ENCODE peak calls at places on chromosomes 4 and X, in six cellular contexts. K, A, E, R, S and O are unnamed samples.

GRCh38 chr4:3306465-3306864 is 13.6 kb downstream of the RGS12 start:
- DNase-seq in R (no peak), A (no peak), E (no peak), K (no peak), S (peak), O (no peak)

GRCh38 chr4:182978152-182978827 is 61.1 kb upstream of the DCTD start:
- DNase-seq in E (no peak), R (peak), S (no peak), A (no peak), K (no peak), O (no peak)

GRCh38 chrX:69021095-69021494 is 144.2 kb downstream of the PJA1 start:
- DNase-seq in R (no peak), A (no peak), S (no peak), E (no peak), K (no peak), O (no peak)

GRCh38 chrX:136652822-136653723 is 5.1 kb downstream of the CD40LG start:
- DNase-seq in A (no peak), E (no peak), R (no peak), K (no peak), S (no peak), O (no peak)

GRCh38 chr4:152926959-152927358 is 9.2 kb upstream of the FHDC1 start:
- DNase-seq in E (no peak), A (no peak), R (no peak), K (no peak), S (no peak), O (no peak)

GRCh38 chrX:9320940-9321339 is 143.9 kb upstream of the TBL1X start:
- DNase-seq in R (no peak), E (no peak), A (no peak), K (no peak), S (no peak), O (no peak)

GRCh38 chr4:101835121-101835904 is 44.8 kb downstream of the BANK1 start:
- DNase-seq in E (no peak), S (no peak), A (no peak), R (peak), K (no peak), O (no peak)

GRCh38 chrX:21843179-21843578 is 3.8 kb downstream of the MBTPS2 start:
- DNase-seq in S (no peak), E (no peak), A (no peak), K (no peak), R (no peak), O (no peak)

GRCh38 chr4:90582087-90582486 is 454.9 kb downstream of the CCSER1 start:
- DNase-seq in A (no peak), K (no peak), R (no peak), S (no peak), E (no peak), O (no peak)

GRCh38 chrX:76477352-76477751 is 49.8 kb downstream of the MAGEE1 start:
- DNase-seq in R (no peak), K (no peak), S (no peak), E (no peak), A (no peak), O (no peak)

GRCh38 chrX:129655547-129656248 is 942 bp upstream of the APLN start:
- DNase-seq in R (no peak), S (peak), A (no peak), E (peak), K (no peak), O (no peak)

GRCh38 chr4:86256086-86256485 is 103.8 kb downstream of the MAPK10 start:
- DNase-seq in E (no peak), R (no peak), K (no peak), A (no peak), S (no peak), O (no peak)

GRCh38 chrX:53093177-53093655 is 726 bp upstream of the KANTR start:
- DNase-seq in R (no peak), E (peak), K (peak), A (peak), S (no peak), O (peak)

GRCh38 chrX:53316860-53317237 is 35.5 kb upstream of the IQSEC2 start:
- DNase-seq in K (no peak), R (no peak), E (no peak), A (no peak), S (no peak), O (no peak)

GRCh38 chr4:72314869-72315268 is 254.2 kb downstream of the ADAMTS3 start:
- DNase-seq in S (no peak), K (no peak), E (no peak), R (no peak), A (no peak), O (no peak)

GRCh38 chrX:63917296-63917695 is 132.3 kb upstream of the ARHGEF9 start:
- DNase-seq in E (no peak), R (peak), A (no peak), K (no peak), S (no peak), O (no peak)

GRCh38 chr4:102036619-102037376 is 246.3 kb downstream of the BANK1 start:
- DNase-seq in S (no peak), R (peak), E (no peak), K (no peak), A (no peak), O (no peak)

GRCh38 chr4:45155081-45155777 is 428.9 kb upstream of the GNPDA2 start:
- DNase-seq in S (no peak), A (no peak), R (no peak), K (no peak), E (no peak), O (no peak)

GRCh38 chr4:38667005-38667771 is 3.2 kb downstream of the KLF3 start:
- DNase-seq in K (peak), R (peak), E (peak), S (no peak), A (peak), O (peak)